ENCODE peak calls at places on chromosome 5, in seven cellular contexts. G is A549, D is ascending aorta, P is pancreas, Q is prostate gland, V is OCI-LY7, T is heart right ventricle. Z is an unnamed sample.

GRCh38 chr5:15555176-15555575 is 55.2 kb downstream of the FBXL7 start:
- DNase-seq in D (no peak), P (no peak), T (no peak), G (no peak), V (no peak), Q (no peak), Z (no peak)

GRCh38 chr5:9853309-9853708 is 223.2 kb upstream of the TAS2R1 start:
- DNase-seq in D (no peak), V (no peak), Q (no peak), T (no peak), P (no peak), G (no peak), Z (no peak)

GRCh38 chr5:150441813-150442698 is 7.5 kb downstream of the RPS14 start:
- DNase-seq in P (no peak), Q (no peak), V (no peak), G (no peak), T (peak), D (no peak), Z (no peak)

GRCh38 chr5:1445313-1445894 is at the start of gene SLC6A3:
- DNase-seq in T (no peak), Q (no peak), V (no peak), D (peak), G (no peak), P (no peak), Z (no peak)

GRCh38 chr5:38601843-38602424 is 45.5 kb upstream of the LIFR start:
- DNase-seq in P (no peak), D (no peak), Q (no peak), V (no peak), G (peak), T (no peak), Z (no peak)

GRCh38 chr5:128574041-128574440 is 36.0 kb upstream of the FBN2 start:
- DNase-seq in T (no peak), Q (no peak), V (no peak), G (peak), D (no peak), P (no peak), Z (no peak)

GRCh38 chr5:38347896-38348295 is 89.5 kb downstream of the EGFLAM start:
- DNase-seq in P (no peak), D (no peak), Q (no peak), T (no peak), V (no peak), G (no peak), Z (no peak)

GRCh38 chr5:142441638-142442037 is 116.8 kb upstream of the SPRY4 start:
- DNase-seq in D (no peak), T (peak), V (no peak), G (no peak), Q (no peak), P (no peak), Z (no peak)

GRCh38 chr5:453725-454481 is 10.9 kb downstream of the EXOC3 start:
- DNase-seq in V (no peak), G (no peak), Q (no peak), P (no peak), D (peak), T (no peak), Z (no peak)

GRCh38 chr5:9437741-9438240 is 108.1 kb downstream of the SEMA5A start:
- DNase-seq in D (no peak), G (no peak), T (no peak), Q (no peak), V (no peak), P (no peak), Z (no peak)

GRCh38 chr5:102666164-102666951 is 88.7 kb upstream of the PAM start:
- DNase-seq in G (no peak), D (no peak), V (no peak), P (peak), Q (no peak), T (no peak), Z (no peak)

GRCh38 chr5:32405502-32405901 is 39.0 kb downstream of the ZFR start:
- DNase-seq in D (no peak), G (no peak), P (no peak), T (no peak), Q (no peak), V (no peak), Z (no peak)

GRCh38 chr5:132559661-132560060 is 2.9 kb downstream of the RAD50 start:
- DNase-seq in T (no peak), P (no peak), V (no peak), Q (no peak), G (no peak), D (no peak), Z (no peak)

GRCh38 chr5:35136386-35136785 is 88.6 kb upstream of the AGXT2 start:
- DNase-seq in G (peak), T (no peak), P (no peak), Q (no peak), V (no peak), D (no peak), Z (no peak)

GRCh38 chr5:54663876-54664275 is 146.3 kb downstream of the SNX18 start:
- DNase-seq in V (no peak), D (peak), P (no peak), Q (no peak), T (no peak), G (no peak), Z (no peak)

GRCh38 chr5:149745-150450 is 41.4 kb upstream of the LRRC14B start:
- DNase-seq in P (no peak), Q (peak), V (no peak), T (no peak), D (no peak), G (peak), Z (no peak)

GRCh38 chr5:171672556-171672955 is 113.1 kb upstream of the SMIM23 start:
- DNase-seq in D (peak), Q (no peak), V (no peak), T (no peak), G (no peak), P (no peak), Z (no peak)

GRCh38 chr5:171664489-171664888 is 121.1 kb upstream of the SMIM23 start:
- DNase-seq in P (no peak), V (no peak), G (no peak), D (no peak), T (no peak), Q (no peak), Z (no peak)

GRCh38 chr5:171668097-171668412 is 117.6 kb upstream of the SMIM23 start:
- DNase-seq in D (no peak), P (no peak), V (no peak), T (no peak), G (no peak), Q (no peak), Z (no peak)

GRCh38 chr5:171666815-171667214 is 118.8 kb upstream of the SMIM23 start:
- DNase-seq in D (no peak), G (no peak), T (no peak), P (no peak), Q (no peak), V (no peak), Z (no peak)

GRCh38 chr5:171667341-171668096 is 118.1 kb upstream of the SMIM23 start:
- DNase-seq in P (peak), Q (peak), V (no peak), D (peak), T (peak), G (no peak), Z (peak)
- H3K4me3 ChIP-seq in P (no peak), Q (no peak), V (no peak), D (peak), T (peak), G (no peak), Z (no peak)

GRCh38 chr5:145945620-145946111 is 9.3 kb downstream of the SH3RF2 start:
- DNase-seq in T (no peak), D (no peak), G (no peak), P (no peak), V (no peak), Q (no peak), Z (no peak)
- H3K27ac ChIP-seq in T (peak), D (no peak), G (peak), P (peak), V (no peak), Q (no peak), Z (no peak)

GRCh38 chr5:177610770-177611445 is 11.0 kb downstream of the B4GALT7 start:
- DNase-seq in G (no peak), V (no peak), P (no peak), T (no peak), D (no peak), Q (no peak), Z (no peak)
- H3K4me3 ChIP-seq in G (no peak), V (no peak), P (no peak), T (no peak), D (no peak), Q (no peak), Z (no peak)

GRCh38 chr5:156706631-156707030 is 143.5 kb upstream of the PPP1R2B start:
- DNase-seq in D (no peak), P (no peak), V (no peak), T (no peak), Q (no peak), G (no peak), Z (no peak)
- H3K27ac ChIP-seq in D (no peak), P (no peak), V (no peak), T (no peak), Q (no peak), G (no peak), Z (no peak)

GRCh38 chr5:146877783-146878470 is 630 bp downstream of the PPP2R2B start:
- DNase-seq in G (no peak), Q (no peak), V (no peak), T (peak), P (peak), D (no peak), Z (peak)
- H3K4me3 ChIP-seq in G (peak), Q (peak), V (no peak), T (peak), P (peak), D (peak), Z (peak)

GRCh38 chr5:159184858-159185381 is 24.4 kb downstream of the RNF145 start:
- DNase-seq in T (no peak), V (no peak), P (no peak), G (peak), Q (no peak), D (no peak), Z (no peak)
- H3K27ac ChIP-seq in T (no peak), V (no peak), P (no peak), G (peak), Q (peak), D (no peak), Z (peak)

GRCh38 chr5:139126711-139127111 is 71.5 kb downstream of the SIL1 start:
- DNase-seq in T (peak), D (no peak), P (no peak), Q (no peak), G (no peak), V (no peak), Z (no peak)

GRCh38 chr5:139130217-139130616 is 68.0 kb downstream of the SIL1 start:
- DNase-seq in Q (no peak), G (no peak), D (no peak), T (no peak), P (no peak), V (no peak), Z (no peak)

GRCh38 chr5:139121120-139121519 is 77.0 kb downstream of the SIL1 start:
- DNase-seq in V (no peak), D (no peak), Q (no peak), P (no peak), G (no peak), T (no peak), Z (no peak)

GRCh38 chr5:139120521-139120920 is 77.6 kb downstream of the SIL1 start:
- DNase-seq in D (peak), G (no peak), T (no peak), P (no peak), V (no peak), Q (no peak), Z (no peak)

GRCh38 chr5:139124774-139125391 is 73.3 kb downstream of the SIL1 start:
- DNase-seq in Q (no peak), P (no peak), T (no peak), V (no peak), G (no peak), D (peak), Z (no peak)
- H3K4me3 ChIP-seq in Q (no peak), P (no peak), T (no peak), V (no peak), G (no peak), D (no peak), Z (no peak)

GRCh38 chr5:45205403-45205961 is 396.7 kb downstream of the MRPS30 start:
- DNase-seq in D (no peak), G (no peak), Q (no peak), V (no peak), P (no peak), T (no peak), Z (no peak)
- H3K27ac ChIP-seq in D (no peak), G (no peak), Q (no peak), V (no peak), P (no peak), T (no peak), Z (no peak)

Z was measured in lower lobe of right lung.